ENCODE peak calls at places on chromosomes 3 and 15, in five cellular contexts. One of them, this sample, is unnamed.

GRCh38 chr3:23666818-23667217 is 138.9 kb upstream of the UBE2E1 start:
- DNase-seq in foreskin fibroblast: no peak
- DNase-seq in body of pancreas: no peak
- DNase-seq in hepatocyte: no peak
- DNase-seq in AG09309: no peak
- DNase-seq in this sample: no peak

GRCh38 chr3:59327324-59327939 is 277.6 kb upstream of the CFAP20DC start:
- DNase-seq in foreskin fibroblast: no peak
- DNase-seq in body of pancreas: no peak
- DNase-seq in hepatocyte: no peak
- DNase-seq in AG09309: peak
- DNase-seq in this sample: peak

GRCh38 chr3:185647880-185648210 is 61.8 kb downstream of the SENP2 start:
- DNase-seq in foreskin fibroblast: no peak
- DNase-seq in body of pancreas: no peak
- DNase-seq in hepatocyte: no peak
- DNase-seq in AG09309: no peak
- DNase-seq in this sample: no peak

GRCh38 chr3:160098261-160098908 is 109.8 kb downstream of the IL12A start:
- DNase-seq in foreskin fibroblast: peak
- DNase-seq in body of pancreas: no peak
- DNase-seq in hepatocyte: no peak
- DNase-seq in AG09309: no peak
- DNase-seq in this sample: no peak

GRCh38 chr3:55491296-55491816 is 4.2 kb upstream of the WNT5A start:
- DNase-seq in foreskin fibroblast: peak
- DNase-seq in body of pancreas: peak
- DNase-seq in hepatocyte: peak
- DNase-seq in AG09309: peak
- DNase-seq in this sample: peak

GRCh38 chr15:81992523-81992922 is 53.3 kb downstream of the MEX3B start:
- DNase-seq in foreskin fibroblast: no peak
- DNase-seq in body of pancreas: no peak
- DNase-seq in hepatocyte: no peak
- DNase-seq in AG09309: no peak
- DNase-seq in this sample: no peak

GRCh38 chr15:29883126-29883525 is 60.9 kb upstream of the TJP1 start:
- DNase-seq in foreskin fibroblast: peak
- DNase-seq in body of pancreas: no peak
- DNase-seq in hepatocyte: no peak
- DNase-seq in AG09309: no peak
- DNase-seq in this sample: peak

GRCh38 chr3:16927485-16927884 is 42.7 kb downstream of the PLCL2 start:
- DNase-seq in foreskin fibroblast: no peak
- DNase-seq in body of pancreas: no peak
- DNase-seq in hepatocyte: no peak
- DNase-seq in AG09309: no peak
- DNase-seq in this sample: no peak

GRCh38 chr3:141934354-141934753 is 57.9 kb downstream of the ATP1B3 start:
- DNase-seq in foreskin fibroblast: no peak
- DNase-seq in body of pancreas: no peak
- DNase-seq in hepatocyte: no peak
- DNase-seq in AG09309: no peak
- DNase-seq in this sample: no peak

GRCh38 chr3:127986803-127987202 is 65.4 kb upstream of the SEC61A1 start:
- DNase-seq in foreskin fibroblast: no peak
- DNase-seq in body of pancreas: no peak
- DNase-seq in hepatocyte: no peak
- DNase-seq in AG09309: no peak
- DNase-seq in this sample: no peak

GRCh38 chr3:192408007-192408655 is 319.2 kb downstream of the FGF12 start:
- DNase-seq in foreskin fibroblast: no peak
- DNase-seq in body of pancreas: no peak
- DNase-seq in hepatocyte: peak
- DNase-seq in AG09309: no peak
- DNase-seq in this sample: no peak

GRCh38 chr15:43132830-43133428 is 457 bp upstream of the TMEM62 start:
- DNase-seq in foreskin fibroblast: no peak
- DNase-seq in body of pancreas: peak
- DNase-seq in hepatocyte: no peak
- DNase-seq in AG09309: no peak
- DNase-seq in this sample: no peak

GRCh38 chr3:62587579-62588031 is 214.3 kb upstream of the FEZF2 start:
- DNase-seq in foreskin fibroblast: peak
- DNase-seq in body of pancreas: no peak
- DNase-seq in hepatocyte: peak
- DNase-seq in AG09309: peak
- DNase-seq in this sample: no peak

GRCh38 chr15:22918056-22918455 is 62.1 kb downstream of the CYFIP1 start:
- DNase-seq in foreskin fibroblast: peak
- DNase-seq in body of pancreas: no peak
- DNase-seq in hepatocyte: no peak
- DNase-seq in AG09309: no peak
- DNase-seq in this sample: no peak

GRCh38 chr15:98981851-98982722 is 25.5 kb downstream of the PGPEP1L start:
- DNase-seq in foreskin fibroblast: peak
- DNase-seq in body of pancreas: no peak
- DNase-seq in hepatocyte: no peak
- DNase-seq in AG09309: no peak
- DNase-seq in this sample: no peak

GRCh38 chr15:68298882-68299381 is 21.4 kb downstream of the FEM1B start:
- DNase-seq in foreskin fibroblast: peak
- DNase-seq in body of pancreas: no peak
- DNase-seq in hepatocyte: no peak
- DNase-seq in AG09309: no peak
- DNase-seq in this sample: no peak

GRCh38 chr15:91100561-91101355 is 701 bp downstream of the SV2B start:
- DNase-seq in foreskin fibroblast: peak
- DNase-seq in body of pancreas: no peak
- DNase-seq in hepatocyte: no peak
- DNase-seq in AG09309: no peak
- DNase-seq in this sample: no peak

GRCh38 chr3:57810471-57811144 is 54.5 kb downstream of the SLMAP start:
- DNase-seq in foreskin fibroblast: no peak
- DNase-seq in body of pancreas: no peak
- DNase-seq in hepatocyte: no peak
- DNase-seq in AG09309: no peak
- DNase-seq in this sample: no peak

GRCh38 chr3:42101048-42101447 is 9.9 kb downstream of the TRAK1 start:
- DNase-seq in foreskin fibroblast: peak
- DNase-seq in body of pancreas: no peak
- DNase-seq in hepatocyte: no peak
- DNase-seq in AG09309: peak
- DNase-seq in this sample: no peak

GRCh38 chr3:42701371-42702065 is 1.1 kb downstream of the HHATL start:
- DNase-seq in foreskin fibroblast: peak
- DNase-seq in body of pancreas: peak
- DNase-seq in hepatocyte: peak
- DNase-seq in AG09309: no peak
- DNase-seq in this sample: no peak

GRCh38 chr3:27279153-27279552 is 90.0 kb downstream of the NEK10 start:
- DNase-seq in foreskin fibroblast: peak
- DNase-seq in body of pancreas: peak
- DNase-seq in hepatocyte: peak
- DNase-seq in AG09309: no peak
- DNase-seq in this sample: no peak

GRCh38 chr15:86267892-86268291 is 188.2 kb downstream of the AGBL1 start:
- DNase-seq in foreskin fibroblast: no peak
- DNase-seq in body of pancreas: no peak
- DNase-seq in hepatocyte: no peak
- DNase-seq in AG09309: no peak
- DNase-seq in this sample: no peak

GRCh38 chr15:75671684-75672083 is 24.0 kb downstream of the SNX33 start:
- DNase-seq in foreskin fibroblast: no peak
- DNase-seq in body of pancreas: no peak
- DNase-seq in hepatocyte: no peak
- DNase-seq in AG09309: no peak
- DNase-seq in this sample: no peak

GRCh38 chr3:114447545-114447944 is 153.7 kb downstream of the TIGIT start:
- DNase-seq in foreskin fibroblast: peak
- DNase-seq in body of pancreas: no peak
- DNase-seq in hepatocyte: no peak
- DNase-seq in AG09309: no peak
- DNase-seq in this sample: no peak

GRCh38 chr3:27696906-27697305 is 25.2 kb downstream of the EOMES start:
- DNase-seq in foreskin fibroblast: peak
- DNase-seq in body of pancreas: no peak
- DNase-seq in hepatocyte: no peak
- DNase-seq in AG09309: no peak
- DNase-seq in this sample: no peak

DNA sequence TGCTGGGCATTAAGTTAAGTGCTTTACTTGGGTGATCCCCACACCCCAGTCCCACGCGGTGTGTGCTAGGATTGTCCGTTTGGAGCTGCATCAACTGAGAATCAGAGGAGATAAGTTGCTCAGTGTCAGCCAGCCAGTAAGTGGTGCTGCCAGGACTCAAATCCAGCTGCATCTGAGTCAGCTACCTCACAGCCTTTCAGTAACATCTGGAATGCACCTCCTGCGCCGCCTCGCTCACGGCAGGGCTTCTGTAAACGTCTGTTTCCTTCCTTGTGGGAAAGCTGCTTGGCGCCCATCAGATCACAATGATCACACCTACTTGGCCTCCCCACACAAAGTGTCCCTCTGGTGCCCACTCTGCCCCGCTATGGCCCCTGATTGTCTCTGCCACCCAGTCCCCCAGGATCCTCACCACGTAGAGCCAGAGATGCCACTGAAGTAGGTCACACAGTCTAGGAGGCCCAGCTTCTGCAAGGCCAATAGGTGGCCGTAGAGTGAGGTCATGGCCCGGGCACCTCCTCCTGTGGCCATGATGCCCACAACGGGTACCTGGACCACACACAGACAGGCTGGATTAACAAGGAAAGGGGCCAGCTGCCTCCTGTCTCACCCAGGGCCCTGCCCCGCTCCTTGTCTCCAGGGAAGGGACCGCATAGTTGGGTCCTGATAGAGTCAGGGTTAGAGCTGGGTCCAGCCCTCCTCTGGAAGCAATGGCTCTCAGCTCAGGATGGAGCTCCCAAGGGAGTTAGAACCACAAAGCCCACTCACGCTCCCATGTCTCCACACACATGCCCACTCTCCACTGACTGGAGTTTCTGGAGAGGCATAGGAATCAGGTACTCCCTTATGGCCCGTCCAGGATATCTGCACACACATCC is 13.5 kb downstream of the PLA2G4D start:
- DNase-seq in foreskin fibroblast: peak
- DNase-seq in body of pancreas: no peak
- DNase-seq in hepatocyte: peak
- DNase-seq in AG09309: no peak
- DNase-seq in this sample: no peak
- TF ChIP-seq CTCF in foreskin fibroblast: no peak
- TF ChIP-seq CTCF in body of pancreas: no peak
- TF ChIP-seq CTCF in hepatocyte: no peak
- TF ChIP-seq CTCF in AG09309: no peak
- TF ChIP-seq CTCF in this sample: no peak

DNA sequence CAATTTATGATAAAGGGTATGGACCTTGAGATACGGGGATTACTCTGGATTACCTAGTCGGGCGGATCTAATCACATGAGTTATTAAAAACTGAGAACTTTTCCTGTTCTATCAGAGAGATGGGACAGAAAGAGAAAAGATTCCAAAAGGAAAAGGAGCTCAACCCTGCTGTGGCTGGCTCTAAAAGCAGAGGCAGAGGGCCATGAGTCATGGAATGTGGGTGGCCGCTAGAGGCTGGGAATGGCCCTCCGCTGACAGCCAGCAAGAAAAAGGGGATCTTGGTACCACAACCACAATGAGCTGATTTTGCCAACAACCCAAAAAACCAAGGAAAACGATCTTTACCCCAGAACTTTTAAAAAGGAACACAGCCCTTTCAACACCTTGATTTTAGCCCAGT is 210.0 kb downstream of the MAGI1 start:
- DNase-seq in foreskin fibroblast: peak
- DNase-seq in body of pancreas: no peak
- DNase-seq in hepatocyte: no peak
- DNase-seq in AG09309: no peak
- DNase-seq in this sample: no peak
- TF ChIP-seq CTCF in foreskin fibroblast: no peak
- TF ChIP-seq CTCF in body of pancreas: no peak
- TF ChIP-seq CTCF in hepatocyte: no peak
- TF ChIP-seq CTCF in AG09309: no peak
- TF ChIP-seq CTCF in this sample: no peak

GRCh38 chr3:13673207-13673606 is 124.3 kb downstream of the FBLN2 start:
- DNase-seq in foreskin fibroblast: no peak
- DNase-seq in body of pancreas: no peak
- DNase-seq in hepatocyte: no peak
- DNase-seq in AG09309: no peak
- DNase-seq in this sample: no peak
- TF ChIP-seq CTCF in foreskin fibroblast: peak
- TF ChIP-seq CTCF in body of pancreas: no peak
- TF ChIP-seq CTCF in hepatocyte: no peak
- TF ChIP-seq CTCF in AG09309: peak
- TF ChIP-seq CTCF in this sample: peak

DNA sequence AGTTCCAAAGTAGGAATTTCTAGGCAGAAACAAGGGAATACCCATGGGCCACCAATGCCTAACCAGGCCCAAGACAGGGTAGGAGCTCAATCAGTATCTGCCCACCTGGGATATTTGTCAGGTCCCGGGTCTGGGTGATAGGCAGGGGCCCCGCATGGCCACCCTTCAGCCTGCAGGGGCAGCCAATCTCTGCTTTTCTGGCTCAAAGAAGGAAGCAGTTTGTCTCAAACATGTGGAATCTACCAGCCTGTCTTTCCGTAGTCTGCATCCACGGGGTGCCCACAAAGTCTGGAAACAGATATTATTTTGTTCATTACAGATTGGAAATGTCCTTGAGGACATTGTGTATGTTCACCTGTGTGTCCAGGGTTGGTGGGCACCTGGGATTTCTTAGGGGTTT is 56.2 kb downstream of the CEMIP start:
- DNase-seq in foreskin fibroblast: no peak
- DNase-seq in body of pancreas: no peak
- DNase-seq in hepatocyte: no peak
- DNase-seq in AG09309: no peak
- DNase-seq in this sample: no peak
- TF ChIP-seq CTCF in foreskin fibroblast: peak
- TF ChIP-seq CTCF in body of pancreas: no peak
- TF ChIP-seq CTCF in hepatocyte: no peak
- TF ChIP-seq CTCF in AG09309: peak
- TF ChIP-seq CTCF in this sample: peak

DNA sequence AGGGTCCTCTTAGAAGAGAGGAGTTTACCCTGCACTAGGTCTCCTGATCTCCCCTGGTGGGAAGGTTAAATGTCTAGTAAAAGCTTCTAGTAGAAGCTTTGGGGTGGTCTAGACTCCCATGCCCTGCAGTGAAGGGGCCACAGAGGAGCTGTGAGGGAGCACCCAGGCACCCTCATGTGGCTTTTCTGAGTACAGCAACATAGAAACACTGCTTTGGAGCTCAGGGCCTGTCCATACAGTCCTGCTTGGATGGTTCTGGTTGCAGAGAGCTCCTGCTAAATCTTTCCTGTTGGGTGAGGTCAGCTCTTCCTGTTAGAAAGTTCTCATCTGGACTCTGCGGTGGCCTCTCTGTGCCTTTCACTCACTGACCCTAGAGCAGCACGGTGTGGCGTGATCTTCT is 47.8 kb downstream of the GPD1L start:
- DNase-seq in foreskin fibroblast: no peak
- DNase-seq in body of pancreas: no peak
- DNase-seq in hepatocyte: no peak
- DNase-seq in AG09309: no peak
- DNase-seq in this sample: no peak
- TF ChIP-seq CTCF in foreskin fibroblast: no peak
- TF ChIP-seq CTCF in body of pancreas: no peak
- TF ChIP-seq CTCF in hepatocyte: peak
- TF ChIP-seq CTCF in AG09309: peak
- TF ChIP-seq CTCF in this sample: peak

This sample was measured in retinal pigment epithelial cell.